ENCODE peak calls at places on chromosomes 3 and 15, in ten cellular contexts. One of them, this sample, is unnamed. For H3K4me1, the result is how much of the 10 kb centered on the place peaks cover.

GRCh38 chr15:51110171-51110570 is 15.5 kb upstream of the TNFAIP8L3 start:
- DNase-seq in right cardiac atrium: no peak
- DNase-seq in CD8-positive, alpha-beta T cell: no peak
- DNase-seq in esophagus squamous epithelium: no peak
- DNase-seq in heart left ventricle: no peak
- DNase-seq in neural progenitor cell: no peak
- DNase-seq in tibial nerve: no peak
- DNase-seq in suprapubic skin: no peak
- DNase-seq in spleen: no peak
- DNase-seq in transverse colon: no peak
- DNase-seq in this sample: no peak

GRCh38 chr15:68994149-68994548 is 20.3 kb upstream of the NOX5 start:
- DNase-seq in right cardiac atrium: no peak
- DNase-seq in CD8-positive, alpha-beta T cell: no peak
- DNase-seq in esophagus squamous epithelium: no peak
- DNase-seq in heart left ventricle: no peak
- DNase-seq in neural progenitor cell: no peak
- DNase-seq in tibial nerve: no peak
- DNase-seq in suprapubic skin: no peak
- DNase-seq in spleen: no peak
- DNase-seq in transverse colon: no peak
- DNase-seq in this sample: no peak

GRCh38 chr15:41814534-41814933 is 13.4 kb upstream of the JMJD7 start:
- DNase-seq in right cardiac atrium: no peak
- DNase-seq in CD8-positive, alpha-beta T cell: no peak
- DNase-seq in esophagus squamous epithelium: no peak
- DNase-seq in heart left ventricle: no peak
- DNase-seq in neural progenitor cell: no peak
- DNase-seq in tibial nerve: no peak
- DNase-seq in suprapubic skin: no peak
- DNase-seq in spleen: no peak
- DNase-seq in transverse colon: no peak
- DNase-seq in this sample: no peak

GRCh38 chr3:153927107-153927506 is 194.1 kb upstream of the ARHGEF26 start:
- DNase-seq in right cardiac atrium: no peak
- DNase-seq in CD8-positive, alpha-beta T cell: no peak
- DNase-seq in esophagus squamous epithelium: no peak
- DNase-seq in heart left ventricle: no peak
- DNase-seq in neural progenitor cell: no peak
- DNase-seq in tibial nerve: peak
- DNase-seq in suprapubic skin: no peak
- DNase-seq in spleen: no peak
- DNase-seq in transverse colon: no peak
- DNase-seq in this sample: no peak

GRCh38 chr3:182618981-182619591 is 174.2 kb upstream of the ATP11B start:
- DNase-seq in right cardiac atrium: no peak
- DNase-seq in CD8-positive, alpha-beta T cell: no peak
- DNase-seq in esophagus squamous epithelium: no peak
- DNase-seq in heart left ventricle: no peak
- DNase-seq in neural progenitor cell: no peak
- DNase-seq in tibial nerve: no peak
- DNase-seq in suprapubic skin: no peak
- DNase-seq in spleen: no peak
- DNase-seq in transverse colon: no peak
- DNase-seq in this sample: no peak

GRCh38 chr15:88635343-88635742 is 3.5 kb upstream of the ISG20 start:
- DNase-seq in right cardiac atrium: no peak
- DNase-seq in CD8-positive, alpha-beta T cell: no peak
- DNase-seq in esophagus squamous epithelium: no peak
- DNase-seq in heart left ventricle: no peak
- DNase-seq in neural progenitor cell: no peak
- DNase-seq in tibial nerve: no peak
- DNase-seq in suprapubic skin: no peak
- DNase-seq in spleen: peak
- DNase-seq in transverse colon: peak
- DNase-seq in this sample: no peak

GRCh38 chr3:42192334-42193200 is 73.4 kb downstream of the CCK start:
- DNase-seq in right cardiac atrium: no peak
- DNase-seq in CD8-positive, alpha-beta T cell: no peak
- DNase-seq in esophagus squamous epithelium: no peak
- DNase-seq in heart left ventricle: no peak
- DNase-seq in neural progenitor cell: no peak
- DNase-seq in tibial nerve: no peak
- DNase-seq in suprapubic skin: no peak
- DNase-seq in spleen: no peak
- DNase-seq in transverse colon: no peak
- DNase-seq in this sample: no peak

GRCh38 chr3:42501681-42502428 is 588 bp upstream of the VIPR1 start:
- DNase-seq in right cardiac atrium: peak
- DNase-seq in CD8-positive, alpha-beta T cell: peak
- DNase-seq in esophagus squamous epithelium: no peak
- DNase-seq in heart left ventricle: peak
- DNase-seq in neural progenitor cell: peak
- DNase-seq in tibial nerve: no peak
- DNase-seq in suprapubic skin: peak
- DNase-seq in spleen: peak
- DNase-seq in transverse colon: peak
- DNase-seq in this sample: no peak

GRCh38 chr3:9400626-9401025 is 3.2 kb downstream of the SETD5 start:
- DNase-seq in right cardiac atrium: no peak
- DNase-seq in CD8-positive, alpha-beta T cell: no peak
- DNase-seq in esophagus squamous epithelium: no peak
- DNase-seq in heart left ventricle: no peak
- DNase-seq in neural progenitor cell: peak
- DNase-seq in tibial nerve: no peak
- DNase-seq in suprapubic skin: no peak
- DNase-seq in spleen: no peak
- DNase-seq in transverse colon: no peak
- DNase-seq in this sample: no peak
- H3K4me1 ChIP-seq in right cardiac atrium: under half
- H3K4me1 ChIP-seq in CD8-positive, alpha-beta T cell: half or more
- H3K4me1 ChIP-seq in esophagus squamous epithelium: half or more
- H3K4me1 ChIP-seq in heart left ventricle: half or more
- H3K4me1 ChIP-seq in neural progenitor cell: half or more
- H3K4me1 ChIP-seq in tibial nerve: half or more
- H3K4me1 ChIP-seq in suprapubic skin: half or more
- H3K4me1 ChIP-seq in spleen: half or more
- H3K4me1 ChIP-seq in transverse colon: under half
- H3K4me1 ChIP-seq in this sample: half or more

GRCh38 chr3:129371041-129371826 is 57.2 kb downstream of the EFCAB12 start:
- DNase-seq in right cardiac atrium: no peak
- DNase-seq in CD8-positive, alpha-beta T cell: no peak
- DNase-seq in esophagus squamous epithelium: no peak
- DNase-seq in heart left ventricle: no peak
- DNase-seq in neural progenitor cell: no peak
- DNase-seq in tibial nerve: no peak
- DNase-seq in suprapubic skin: no peak
- DNase-seq in spleen: no peak
- DNase-seq in transverse colon: no peak
- DNase-seq in this sample: no peak

GRCh38 chr3:129379582-129380358 is 48.7 kb downstream of the EFCAB12 start:
- DNase-seq in right cardiac atrium: no peak
- DNase-seq in CD8-positive, alpha-beta T cell: no peak
- DNase-seq in esophagus squamous epithelium: no peak
- DNase-seq in heart left ventricle: no peak
- DNase-seq in neural progenitor cell: no peak
- DNase-seq in tibial nerve: no peak
- DNase-seq in suprapubic skin: no peak
- DNase-seq in spleen: no peak
- DNase-seq in transverse colon: no peak
- DNase-seq in this sample: no peak

GRCh38 chr3:129378949-129379348 is 49.5 kb downstream of the EFCAB12 start:
- DNase-seq in right cardiac atrium: no peak
- DNase-seq in CD8-positive, alpha-beta T cell: no peak
- DNase-seq in esophagus squamous epithelium: no peak
- DNase-seq in heart left ventricle: no peak
- DNase-seq in neural progenitor cell: no peak
- DNase-seq in tibial nerve: no peak
- DNase-seq in suprapubic skin: no peak
- DNase-seq in spleen: no peak
- DNase-seq in transverse colon: no peak
- DNase-seq in this sample: no peak

GRCh38 chr3:129377615-129378014 is 50.8 kb downstream of the EFCAB12 start:
- DNase-seq in right cardiac atrium: no peak
- DNase-seq in CD8-positive, alpha-beta T cell: no peak
- DNase-seq in esophagus squamous epithelium: no peak
- DNase-seq in heart left ventricle: no peak
- DNase-seq in neural progenitor cell: no peak
- DNase-seq in tibial nerve: no peak
- DNase-seq in suprapubic skin: no peak
- DNase-seq in spleen: no peak
- DNase-seq in transverse colon: no peak
- DNase-seq in this sample: no peak

DNA sequence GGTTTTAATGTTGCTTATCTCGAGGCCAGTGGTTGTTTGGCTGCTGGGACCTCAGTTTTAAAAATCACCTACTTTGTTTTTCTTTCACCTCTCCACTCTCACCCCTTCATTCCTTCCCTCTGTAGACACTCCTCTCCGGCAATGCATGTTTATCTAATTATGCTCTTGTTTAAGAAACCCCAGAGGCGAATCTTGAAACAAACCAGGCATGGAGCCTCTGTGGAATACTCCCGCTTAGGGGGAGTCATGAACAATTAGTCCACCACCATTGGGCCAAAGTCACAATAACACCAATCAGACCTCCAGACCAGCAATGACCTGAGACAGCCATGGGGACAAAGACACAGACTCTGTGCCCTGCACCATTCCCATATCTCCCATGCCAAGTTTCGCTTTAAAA is 53.3 kb downstream of the EFCAB12 start:
- DNase-seq in right cardiac atrium: no peak
- DNase-seq in CD8-positive, alpha-beta T cell: no peak
- DNase-seq in esophagus squamous epithelium: no peak
- DNase-seq in heart left ventricle: no peak
- DNase-seq in neural progenitor cell: no peak
- DNase-seq in tibial nerve: no peak
- DNase-seq in suprapubic skin: no peak
- DNase-seq in spleen: no peak
- DNase-seq in transverse colon: no peak
- DNase-seq in this sample: no peak
- H3K27ac ChIP-seq in right cardiac atrium: no peak
- H3K27ac ChIP-seq in CD8-positive, alpha-beta T cell: no peak
- H3K27ac ChIP-seq in esophagus squamous epithelium: no peak
- H3K27ac ChIP-seq in heart left ventricle: no peak
- H3K27ac ChIP-seq in neural progenitor cell: no peak
- H3K27ac ChIP-seq in tibial nerve: no peak
- H3K27ac ChIP-seq in suprapubic skin: no peak
- H3K27ac ChIP-seq in spleen: no peak
- H3K27ac ChIP-seq in transverse colon: no peak
- H3K27ac ChIP-seq in this sample: no peak

DNA sequence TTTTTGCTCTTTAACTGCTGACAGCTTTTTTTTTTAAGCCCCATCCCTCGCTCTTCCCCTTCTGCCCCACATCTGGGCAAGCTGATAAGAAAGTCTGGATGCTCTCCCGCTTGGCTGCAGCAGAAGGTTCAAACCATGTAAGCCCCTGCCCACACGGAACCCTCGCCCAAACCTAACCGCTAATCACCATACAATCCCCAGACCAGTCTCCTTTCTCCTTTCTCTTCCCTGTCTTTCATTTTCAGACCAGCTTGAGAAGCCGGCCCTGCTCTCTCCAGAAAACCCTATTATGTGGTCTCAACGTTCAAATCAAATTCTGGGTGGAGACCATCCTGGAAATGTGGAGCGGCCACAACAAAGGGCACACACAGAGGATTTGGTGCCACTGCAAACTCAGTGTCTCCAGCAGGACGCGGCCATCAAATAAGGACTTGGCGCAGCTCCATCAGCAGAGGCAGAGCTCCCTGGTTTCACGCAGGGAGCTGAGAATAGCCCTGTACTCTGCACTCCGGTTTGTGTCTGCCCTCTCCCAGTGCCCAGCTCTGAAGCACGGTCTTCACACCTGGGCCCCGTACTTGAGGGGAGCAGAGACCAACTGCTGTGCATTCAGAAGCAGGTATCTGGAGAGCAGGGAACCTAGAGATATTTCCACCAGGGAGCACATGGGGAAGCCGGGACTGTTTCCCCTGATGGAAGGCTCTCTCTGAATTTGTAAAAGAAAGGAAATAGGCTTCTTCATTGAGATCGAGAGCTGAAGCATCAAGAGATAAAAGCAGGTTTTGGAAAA is 92.6 kb downstream of the XXYLT1 start:
- DNase-seq in right cardiac atrium: peak
- DNase-seq in CD8-positive, alpha-beta T cell: no peak
- DNase-seq in esophagus squamous epithelium: no peak
- DNase-seq in heart left ventricle: peak
- DNase-seq in neural progenitor cell: no peak
- DNase-seq in tibial nerve: no peak
- DNase-seq in suprapubic skin: no peak
- DNase-seq in spleen: no peak
- DNase-seq in transverse colon: no peak
- DNase-seq in this sample: no peak
- H3K4me3 ChIP-seq in right cardiac atrium: peak
- H3K4me3 ChIP-seq in CD8-positive, alpha-beta T cell: no peak
- H3K4me3 ChIP-seq in esophagus squamous epithelium: no peak
- H3K4me3 ChIP-seq in heart left ventricle: peak
- H3K4me3 ChIP-seq in neural progenitor cell: no peak
- H3K4me3 ChIP-seq in tibial nerve: no peak
- H3K4me3 ChIP-seq in suprapubic skin: no peak
- H3K4me3 ChIP-seq in spleen: no peak
- H3K4me3 ChIP-seq in transverse colon: no peak
- H3K4me3 ChIP-seq in this sample: peak

GRCh38 chr3:129663045-129663446 is 56.6 kb upstream of the PLXND1 start:
- DNase-seq in right cardiac atrium: no peak
- DNase-seq in CD8-positive, alpha-beta T cell: no peak
- DNase-seq in esophagus squamous epithelium: no peak
- DNase-seq in heart left ventricle: no peak
- DNase-seq in neural progenitor cell: peak
- DNase-seq in tibial nerve: no peak
- DNase-seq in suprapubic skin: no peak
- DNase-seq in spleen: no peak
- DNase-seq in transverse colon: no peak
- DNase-seq in this sample: no peak

GRCh38 chr3:129664040-129664646 is 57.7 kb upstream of the PLXND1 start:
- DNase-seq in right cardiac atrium: no peak
- DNase-seq in CD8-positive, alpha-beta T cell: no peak
- DNase-seq in esophagus squamous epithelium: no peak
- DNase-seq in heart left ventricle: no peak
- DNase-seq in neural progenitor cell: peak
- DNase-seq in tibial nerve: no peak
- DNase-seq in suprapubic skin: no peak
- DNase-seq in spleen: no peak
- DNase-seq in transverse colon: no peak
- DNase-seq in this sample: no peak

GRCh38 chr3:129661766-129662165 is 55.3 kb upstream of the PLXND1 start:
- DNase-seq in right cardiac atrium: no peak
- DNase-seq in CD8-positive, alpha-beta T cell: no peak
- DNase-seq in esophagus squamous epithelium: no peak
- DNase-seq in heart left ventricle: no peak
- DNase-seq in neural progenitor cell: no peak
- DNase-seq in tibial nerve: no peak
- DNase-seq in suprapubic skin: no peak
- DNase-seq in spleen: no peak
- DNase-seq in transverse colon: no peak
- DNase-seq in this sample: no peak

GRCh38 chr3:129665024-129665768 is 58.7 kb upstream of the PLXND1 start:
- DNase-seq in right cardiac atrium: no peak
- DNase-seq in CD8-positive, alpha-beta T cell: no peak
- DNase-seq in esophagus squamous epithelium: no peak
- DNase-seq in heart left ventricle: no peak
- DNase-seq in neural progenitor cell: no peak
- DNase-seq in tibial nerve: no peak
- DNase-seq in suprapubic skin: no peak
- DNase-seq in spleen: no peak
- DNase-seq in transverse colon: no peak
- DNase-seq in this sample: no peak

DNA sequence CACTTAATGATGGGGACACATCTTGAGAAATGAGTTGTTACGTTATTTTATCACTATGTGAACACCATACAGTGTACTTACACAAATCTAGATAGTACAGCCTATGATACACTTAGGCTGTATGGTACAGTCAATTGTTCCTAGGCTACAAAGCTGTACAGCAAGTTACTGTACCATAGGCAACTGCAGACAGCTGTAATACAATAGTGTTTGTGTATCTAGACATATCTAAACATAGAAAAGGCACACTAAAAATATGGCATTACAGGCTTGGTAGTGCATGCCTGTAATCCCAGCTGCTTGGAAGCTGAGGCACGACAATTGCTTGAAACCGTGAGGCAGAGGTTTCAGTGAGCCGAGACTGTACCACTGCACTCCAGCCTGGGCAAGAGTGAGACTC is 55.8 kb upstream of the PLXND1 start:
- DNase-seq in right cardiac atrium: no peak
- DNase-seq in CD8-positive, alpha-beta T cell: no peak
- DNase-seq in esophagus squamous epithelium: no peak
- DNase-seq in heart left ventricle: no peak
- DNase-seq in neural progenitor cell: no peak
- DNase-seq in tibial nerve: no peak
- DNase-seq in suprapubic skin: no peak
- DNase-seq in spleen: no peak
- DNase-seq in transverse colon: no peak
- DNase-seq in this sample: no peak
- H3K4me1 ChIP-seq in right cardiac atrium: under half
- H3K4me1 ChIP-seq in CD8-positive, alpha-beta T cell: under half
- H3K4me1 ChIP-seq in esophagus squamous epithelium: under half
- H3K4me1 ChIP-seq in heart left ventricle: under half
- H3K4me1 ChIP-seq in neural progenitor cell: under half
- H3K4me1 ChIP-seq in tibial nerve: under half
- H3K4me1 ChIP-seq in suprapubic skin: half or more
- H3K4me1 ChIP-seq in spleen: under half
- H3K4me1 ChIP-seq in transverse colon: under half
- H3K4me1 ChIP-seq in this sample: under half

This sample was measured in thoracic aorta.